ENCODE peak calls at places on chromosome 4, in four cellular contexts. One of them, this sample, is unnamed.

GRCh38 chr4:71187399-71188196 is 151.2 kb upstream of the SLC4A4 start:
- DNase-seq in tibial artery: peak; percentile 24
- DNase-seq in endothelial cell of umbilical vein: no peak
- DNase-seq in naive thymus-derived CD4-positive, alpha-beta T cell: no peak
- DNase-seq in this sample: peak; percentile 31

GRCh38 chr4:945274-946102 is 13.2 kb downstream of the TMEM175 start:
- DNase-seq in naive thymus-derived CD4-positive, alpha-beta T cell: no peak
- DNase-seq in endothelial cell of umbilical vein: no peak
- DNase-seq in tibial artery: no peak
- DNase-seq in this sample: no peak

GRCh38 chr4:176340871-176341685 is 21.3 kb downstream of the SPCS3 start:
- DNase-seq in tibial artery: no peak
- DNase-seq in endothelial cell of umbilical vein: peak; percentile 69
- DNase-seq in naive thymus-derived CD4-positive, alpha-beta T cell: peak; percentile 39
- DNase-seq in this sample: no peak

GRCh38 chr4:139666735-139667266 is 1.2 kb downstream of the MGST2 start:
- DNase-seq in endothelial cell of umbilical vein: peak; percentile 84
- DNase-seq in naive thymus-derived CD4-positive, alpha-beta T cell: peak; percentile 6
- DNase-seq in tibial artery: peak; percentile 33
- DNase-seq in this sample: no peak

GRCh38 chr4:73442275-73442674 is 6.3 kb downstream of the AFP start:
- DNase-seq in endothelial cell of umbilical vein: no peak
- DNase-seq in tibial artery: no peak
- DNase-seq in naive thymus-derived CD4-positive, alpha-beta T cell: no peak
- DNase-seq in this sample: no peak

GRCh38 chr4:183276106-183276505 is 44.0 kb downstream of the CLDN22 start:
- DNase-seq in naive thymus-derived CD4-positive, alpha-beta T cell: no peak
- DNase-seq in endothelial cell of umbilical vein: no peak
- DNase-seq in tibial artery: no peak
- DNase-seq in this sample: no peak

GRCh38 chr4:93478805-93479204 is 349.7 kb upstream of the ATOH1 start:
- DNase-seq in naive thymus-derived CD4-positive, alpha-beta T cell: no peak
- DNase-seq in tibial artery: no peak
- DNase-seq in endothelial cell of umbilical vein: no peak
- DNase-seq in this sample: no peak

GRCh38 chr4:133095591-133095990 is 53.5 kb upstream of the PCDH10 start:
- DNase-seq in endothelial cell of umbilical vein: no peak
- DNase-seq in tibial artery: no peak
- DNase-seq in naive thymus-derived CD4-positive, alpha-beta T cell: no peak
- DNase-seq in this sample: no peak

GRCh38 chr4:3747582-3747906 is 18.6 kb upstream of the ADRA2C start:
- DNase-seq in endothelial cell of umbilical vein: no peak
- DNase-seq in tibial artery: no peak
- DNase-seq in naive thymus-derived CD4-positive, alpha-beta T cell: no peak
- DNase-seq in this sample: no peak

GRCh38 chr4:183840311-183840710 is 64.8 kb upstream of the STOX2 start:
- DNase-seq in endothelial cell of umbilical vein: peak; percentile 67
- DNase-seq in tibial artery: peak; percentile 84
- DNase-seq in naive thymus-derived CD4-positive, alpha-beta T cell: peak; percentile 58
- DNase-seq in this sample: peak; percentile 79

GRCh38 chr4:26015906-26016305 is 101.9 kb downstream of the SMIM20 start:
- DNase-seq in endothelial cell of umbilical vein: no peak
- DNase-seq in naive thymus-derived CD4-positive, alpha-beta T cell: no peak
- DNase-seq in tibial artery: no peak
- DNase-seq in this sample: no peak

GRCh38 chr4:101790521-101791188 is at the start of gene BANK1:
- DNase-seq in tibial artery: peak; percentile 38
- DNase-seq in endothelial cell of umbilical vein: peak; percentile 62
- DNase-seq in naive thymus-derived CD4-positive, alpha-beta T cell: peak; percentile 14
- DNase-seq in this sample: no peak

GRCh38 chr4:164215113-164215741 is 538.7 kb upstream of the SMIM31 start:
- DNase-seq in endothelial cell of umbilical vein: no peak
- DNase-seq in naive thymus-derived CD4-positive, alpha-beta T cell: no peak
- DNase-seq in tibial artery: no peak
- DNase-seq in this sample: no peak

GRCh38 chr4:172962564-172963353 is 205.9 kb upstream of the GALNT7 start:
- DNase-seq in tibial artery: peak; percentile 48
- DNase-seq in naive thymus-derived CD4-positive, alpha-beta T cell: no peak
- DNase-seq in endothelial cell of umbilical vein: peak; percentile 84
- DNase-seq in this sample: peak; percentile 46

GRCh38 chr4:85228264-85228663 is 246.7 kb upstream of the ARHGAP24 start:
- DNase-seq in endothelial cell of umbilical vein: no peak
- DNase-seq in naive thymus-derived CD4-positive, alpha-beta T cell: no peak
- DNase-seq in tibial artery: no peak
- DNase-seq in this sample: no peak

GRCh38 chr4:165839615-165840333 is 33.3 kb upstream of the TLL1 start:
- DNase-seq in naive thymus-derived CD4-positive, alpha-beta T cell: no peak
- DNase-seq in tibial artery: no peak
- DNase-seq in endothelial cell of umbilical vein: peak; percentile 62
- DNase-seq in this sample: no peak

GRCh38 chr4:123898941-123899666 is 502.5 kb downstream of the SPRY1 start:
- DNase-seq in endothelial cell of umbilical vein: peak; percentile 68
- DNase-seq in naive thymus-derived CD4-positive, alpha-beta T cell: no peak
- DNase-seq in tibial artery: no peak
- DNase-seq in this sample: no peak

GRCh38 chr4:55742655-55743191 is 76.9 kb upstream of the EXOC1L start:
- DNase-seq in tibial artery: no peak
- DNase-seq in endothelial cell of umbilical vein: peak; percentile 5
- DNase-seq in naive thymus-derived CD4-positive, alpha-beta T cell: no peak
- DNase-seq in this sample: no peak

GRCh38 chr4:48255130-48255958 is 14.3 kb downstream of the TEC start:
- DNase-seq in endothelial cell of umbilical vein: no peak
- DNase-seq in tibial artery: no peak
- DNase-seq in naive thymus-derived CD4-positive, alpha-beta T cell: no peak
- DNase-seq in this sample: no peak

GRCh38 chr4:83651846-83652245 is 115.9 kb downstream of the GPAT3 start:
- DNase-seq in naive thymus-derived CD4-positive, alpha-beta T cell: no peak
- DNase-seq in tibial artery: no peak
- DNase-seq in endothelial cell of umbilical vein: no peak
- DNase-seq in this sample: no peak

GRCh38 chr4:77818667-77819408 is at the start of gene CNOT6L:
- DNase-seq in tibial artery: peak; percentile 80
- DNase-seq in endothelial cell of umbilical vein: peak; percentile 58
- DNase-seq in naive thymus-derived CD4-positive, alpha-beta T cell: peak; percentile 52
- DNase-seq in this sample: peak; percentile 55

GRCh38 chr4:85543832-85544231 is 68.9 kb downstream of the ARHGAP24 start:
- DNase-seq in endothelial cell of umbilical vein: no peak
- DNase-seq in tibial artery: no peak
- DNase-seq in naive thymus-derived CD4-positive, alpha-beta T cell: no peak
- DNase-seq in this sample: no peak

GRCh38 chr4:14264437-14264836 is 636.9 kb upstream of the BOD1L1 start:
- DNase-seq in naive thymus-derived CD4-positive, alpha-beta T cell: no peak
- DNase-seq in endothelial cell of umbilical vein: no peak
- DNase-seq in tibial artery: no peak
- DNase-seq in this sample: no peak

GRCh38 chr4:71338846-71339593 is at the start of gene SLC4A4:
- DNase-seq in endothelial cell of umbilical vein: no peak
- DNase-seq in naive thymus-derived CD4-positive, alpha-beta T cell: no peak
- DNase-seq in tibial artery: no peak
- DNase-seq in this sample: no peak

GRCh38 chr4:101169044-101170014 is 178.0 kb downstream of the PPP3CA start:
- DNase-seq in naive thymus-derived CD4-positive, alpha-beta T cell: peak; percentile 48
- DNase-seq in endothelial cell of umbilical vein: peak; percentile 60
- DNase-seq in tibial artery: peak; percentile 28
- DNase-seq in this sample: peak; percentile 70

GRCh38 chr4:177047851-177048174 is 255.1 kb upstream of the VEGFC start:
- DNase-seq in tibial artery: no peak
- DNase-seq in endothelial cell of umbilical vein: no peak
- DNase-seq in naive thymus-derived CD4-positive, alpha-beta T cell: no peak
- DNase-seq in this sample: no peak

GRCh38 chr4:83356899-83357661 is 22.4 kb upstream of the HPSE start:
- DNase-seq in tibial artery: no peak
- DNase-seq in naive thymus-derived CD4-positive, alpha-beta T cell: no peak
- DNase-seq in endothelial cell of umbilical vein: peak; percentile 95
- DNase-seq in this sample: no peak

GRCh38 chr4:3168029-3168428 is 80.9 kb upstream of the MSANTD1 start:
- DNase-seq in naive thymus-derived CD4-positive, alpha-beta T cell: no peak
- DNase-seq in endothelial cell of umbilical vein: no peak
- DNase-seq in tibial artery: no peak
- DNase-seq in this sample: no peak

GRCh38 chr4:138222041-138222440 is 20.1 kb downstream of the SLC7A11 start:
- DNase-seq in naive thymus-derived CD4-positive, alpha-beta T cell: no peak
- DNase-seq in tibial artery: no peak
- DNase-seq in endothelial cell of umbilical vein: peak; percentile 79
- DNase-seq in this sample: no peak

GRCh38 chr4:17030543-17030942 is 132.1 kb upstream of the LDB2 start:
- DNase-seq in tibial artery: no peak
- DNase-seq in naive thymus-derived CD4-positive, alpha-beta T cell: no peak
- DNase-seq in endothelial cell of umbilical vein: peak; percentile 84
- DNase-seq in this sample: no peak

GRCh38 chr4:95421869-95422268 is 126.9 kb downstream of the UNC5C start:
- DNase-seq in endothelial cell of umbilical vein: no peak
- DNase-seq in tibial artery: no peak
- DNase-seq in naive thymus-derived CD4-positive, alpha-beta T cell: no peak
- DNase-seq in this sample: no peak

GRCh38 chr4:44927361-44928061 is 201.2 kb upstream of the GNPDA2 start:
- DNase-seq in endothelial cell of umbilical vein: peak; percentile 2
- DNase-seq in naive thymus-derived CD4-positive, alpha-beta T cell: no peak
- DNase-seq in tibial artery: no peak
- DNase-seq in this sample: no peak

GRCh38 chr4:149911371-149911770 is 95.7 kb upstream of the IQCM start:
- DNase-seq in endothelial cell of umbilical vein: peak; percentile 16
- DNase-seq in tibial artery: no peak
- DNase-seq in naive thymus-derived CD4-positive, alpha-beta T cell: no peak
- DNase-seq in this sample: no peak

GRCh38 chr4:105712766-105713165 is 4.2 kb downstream of the GSTCD start:
- DNase-seq in endothelial cell of umbilical vein: no peak
- DNase-seq in naive thymus-derived CD4-positive, alpha-beta T cell: no peak
- DNase-seq in tibial artery: no peak
- DNase-seq in this sample: no peak

DNA sequence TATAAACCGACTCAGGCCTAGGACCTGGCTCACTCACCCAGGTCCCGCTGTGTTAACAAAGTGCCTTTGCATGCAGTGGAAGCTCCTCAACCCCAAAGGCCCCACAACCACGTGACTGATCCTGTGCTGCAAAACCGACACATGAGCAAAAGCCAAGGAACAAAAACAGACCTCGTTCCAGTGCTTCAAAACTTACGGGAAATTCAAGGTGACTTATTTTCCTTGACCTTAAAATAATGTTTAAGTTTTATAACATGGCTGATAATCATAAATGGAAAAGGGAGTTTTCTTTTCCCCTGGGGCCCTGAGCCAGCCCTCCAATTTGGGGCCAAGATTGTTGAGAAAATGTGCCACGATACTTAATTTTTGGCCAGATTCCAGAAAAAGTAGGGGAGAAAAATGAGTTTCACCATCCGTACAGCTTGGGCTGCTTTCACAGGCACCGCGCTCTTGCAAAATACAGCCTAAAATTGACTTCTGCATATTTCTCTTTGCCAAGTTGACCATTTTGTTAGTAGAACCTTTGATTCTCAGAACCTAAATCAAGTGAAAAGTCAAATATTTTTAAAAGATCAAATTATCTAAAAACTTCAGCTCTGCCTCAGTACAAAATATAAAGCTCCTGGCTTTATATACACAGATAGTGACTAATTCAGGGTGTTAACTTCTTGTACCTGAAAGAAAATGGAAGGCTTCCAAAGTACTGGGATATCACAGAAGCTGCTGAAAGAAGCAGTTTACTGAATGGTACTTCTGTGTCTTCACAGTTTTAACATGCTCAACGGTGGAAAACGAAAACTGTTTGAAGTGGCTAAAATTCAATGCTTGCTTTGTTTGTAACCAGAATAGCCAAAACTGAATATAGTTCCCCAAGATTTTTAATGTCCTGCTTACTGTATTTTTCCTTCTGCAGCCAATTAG is 93.8 kb downstream of the APBB2 start:
- DNase-seq in naive thymus-derived CD4-positive, alpha-beta T cell: no peak
- DNase-seq in endothelial cell of umbilical vein: peak; percentile 78
- DNase-seq in tibial artery: peak; percentile 72
- DNase-seq in this sample: peak; percentile 62
- H3K27ac ChIP-seq in naive thymus-derived CD4-positive, alpha-beta T cell: no peak overlapping the region
- H3K27ac ChIP-seq in endothelial cell of umbilical vein: peak overlapping the region; percentile 45
- H3K27ac ChIP-seq in tibial artery: peak overlapping the region; percentile 61
- H3K27ac ChIP-seq in this sample: peak overlapping the region; percentile 36

GRCh38 chr4:68388347-68388746 is 38.5 kb upstream of the YTHDC1 start:
- DNase-seq in naive thymus-derived CD4-positive, alpha-beta T cell: no peak
- DNase-seq in tibial artery: no peak
- DNase-seq in endothelial cell of umbilical vein: no peak
- DNase-seq in this sample: no peak

GRCh38 chr4:68391451-68391850 is 41.6 kb upstream of the YTHDC1 start:
- DNase-seq in naive thymus-derived CD4-positive, alpha-beta T cell: no peak
- DNase-seq in endothelial cell of umbilical vein: no peak
- DNase-seq in tibial artery: no peak
- DNase-seq in this sample: no peak

GRCh38 chr4:68385267-68385666 is 35.4 kb upstream of the YTHDC1 start:
- DNase-seq in endothelial cell of umbilical vein: no peak
- DNase-seq in naive thymus-derived CD4-positive, alpha-beta T cell: no peak
- DNase-seq in tibial artery: no peak
- DNase-seq in this sample: no peak

GRCh38 chr4:68390205-68390604 is 40.3 kb upstream of the YTHDC1 start:
- DNase-seq in naive thymus-derived CD4-positive, alpha-beta T cell: no peak
- DNase-seq in endothelial cell of umbilical vein: no peak
- DNase-seq in tibial artery: no peak
- DNase-seq in this sample: no peak
- H3K27ac ChIP-seq in naive thymus-derived CD4-positive, alpha-beta T cell: no peak overlapping the region
- H3K27ac ChIP-seq in endothelial cell of umbilical vein: no peak overlapping the region
- H3K27ac ChIP-seq in tibial artery: no peak overlapping the region
- H3K27ac ChIP-seq in this sample: no peak overlapping the region

DNA sequence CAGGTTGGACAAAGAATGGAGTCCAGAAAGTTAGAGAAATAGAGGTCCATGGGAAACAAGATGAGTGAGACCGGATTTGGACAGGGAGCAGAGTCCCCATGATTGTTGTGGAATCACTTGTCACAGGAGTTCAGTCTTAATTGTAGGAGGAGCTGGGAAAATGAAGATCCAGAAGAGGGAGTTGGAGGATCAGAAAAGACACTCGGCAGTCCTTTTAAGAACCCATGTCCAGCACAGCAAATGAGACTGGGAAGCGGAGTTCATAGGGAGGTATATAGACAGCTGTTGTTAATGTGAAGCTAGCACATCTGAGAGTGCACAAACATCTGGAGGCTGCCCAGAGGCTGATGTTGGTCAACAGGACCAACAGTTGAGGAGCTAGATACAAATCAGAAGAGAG is 111.4 kb upstream of the RXFP1 start:
- DNase-seq in tibial artery: no peak
- DNase-seq in naive thymus-derived CD4-positive, alpha-beta T cell: no peak
- DNase-seq in endothelial cell of umbilical vein: peak; percentile 23
- DNase-seq in this sample: no peak
- H3K27ac ChIP-seq in tibial artery: no peak overlapping the region
- H3K27ac ChIP-seq in naive thymus-derived CD4-positive, alpha-beta T cell: no peak overlapping the region
- H3K27ac ChIP-seq in endothelial cell of umbilical vein: no peak overlapping the region
- H3K27ac ChIP-seq in this sample: no peak overlapping the region

GRCh38 chr4:89301003-89301402 is 6.6 kb downstream of the GPRIN3 start:
- DNase-seq in tibial artery: no peak
- DNase-seq in naive thymus-derived CD4-positive, alpha-beta T cell: no peak
- DNase-seq in endothelial cell of umbilical vein: no peak
- DNase-seq in this sample: no peak

GRCh38 chr4:89299153-89299789 is 8.3 kb downstream of the GPRIN3 start:
- DNase-seq in tibial artery: no peak
- DNase-seq in endothelial cell of umbilical vein: no peak
- DNase-seq in naive thymus-derived CD4-positive, alpha-beta T cell: peak; percentile 48
- DNase-seq in this sample: no peak

GRCh38 chr4:89300060-89300459 is 7.5 kb downstream of the GPRIN3 start:
- DNase-seq in tibial artery: no peak
- DNase-seq in naive thymus-derived CD4-positive, alpha-beta T cell: no peak
- DNase-seq in endothelial cell of umbilical vein: no peak
- DNase-seq in this sample: no peak

GRCh38 chr4:89301902-89302301 is 5.7 kb downstream of the GPRIN3 start:
- DNase-seq in naive thymus-derived CD4-positive, alpha-beta T cell: no peak
- DNase-seq in endothelial cell of umbilical vein: no peak
- DNase-seq in tibial artery: no peak
- DNase-seq in this sample: no peak

GRCh38 chr4:89300490-89300889 is 7.1 kb downstream of the GPRIN3 start:
- DNase-seq in endothelial cell of umbilical vein: no peak
- DNase-seq in tibial artery: no peak
- DNase-seq in naive thymus-derived CD4-positive, alpha-beta T cell: no peak
- DNase-seq in this sample: no peak
- H3K27ac ChIP-seq in endothelial cell of umbilical vein: no peak overlapping the region
- H3K27ac ChIP-seq in tibial artery: no peak overlapping the region
- H3K27ac ChIP-seq in naive thymus-derived CD4-positive, alpha-beta T cell: peak overlapping the region; percentile 80
- H3K27ac ChIP-seq in this sample: no peak overlapping the region

This sample was measured in dorsolateral prefrontal cortex.